ENCODE peak calls at places on chromosomes 13 and 19, in five cellular contexts. One of them, this sample, is unnamed.

GRCh38 chr19:12670159-12670928 is 3.7 kb downstream of the WDR83 start:
- DNase-seq in AG04449: no peak
- DNase-seq in breast epithelium: no peak
- DNase-seq in endodermal cell: peak
- DNase-seq in stimulated activated CD4-positive, alpha-beta T cell treated with anti-CD3 and anti-CD28 coated beads, TNF-alpha, amount 100 ng/mL, for 1 hour: no peak
- DNase-seq in this sample: no peak

GRCh38 chr19:10074153-10074552 is 12.0 kb upstream of the SHFL start:
- DNase-seq in AG04449: no peak
- DNase-seq in breast epithelium: no peak
- DNase-seq in endodermal cell: no peak
- DNase-seq in stimulated activated CD4-positive, alpha-beta T cell treated with anti-CD3 and anti-CD28 coated beads, TNF-alpha, amount 100 ng/mL, for 1 hour: no peak
- DNase-seq in this sample: peak

GRCh38 chr13:62643007-62643483 is 1227.4 kb upstream of the PCDH20 start:
- DNase-seq in AG04449: no peak
- DNase-seq in breast epithelium: no peak
- DNase-seq in endodermal cell: no peak
- DNase-seq in stimulated activated CD4-positive, alpha-beta T cell treated with anti-CD3 and anti-CD28 coated beads, TNF-alpha, amount 100 ng/mL, for 1 hour: no peak
- DNase-seq in this sample: no peak

GRCh38 chr13:109586509-109587346 is 199.7 kb downstream of the IRS2 start:
- DNase-seq in AG04449: no peak
- DNase-seq in breast epithelium: no peak
- DNase-seq in endodermal cell: peak
- DNase-seq in stimulated activated CD4-positive, alpha-beta T cell treated with anti-CD3 and anti-CD28 coated beads, TNF-alpha, amount 100 ng/mL, for 1 hour: no peak
- DNase-seq in this sample: no peak

GRCh38 chr19:38527466-38528136 is 90.2 kb downstream of the MAP4K1 start:
- DNase-seq in AG04449: no peak
- DNase-seq in breast epithelium: no peak
- DNase-seq in endodermal cell: peak
- DNase-seq in stimulated activated CD4-positive, alpha-beta T cell treated with anti-CD3 and anti-CD28 coated beads, TNF-alpha, amount 100 ng/mL, for 1 hour: no peak
- DNase-seq in this sample: no peak

GRCh38 chr19:45245334-45245787 is at the start of gene EXOC3L2:
- DNase-seq in AG04449: no peak
- DNase-seq in breast epithelium: no peak
- DNase-seq in endodermal cell: no peak
- DNase-seq in stimulated activated CD4-positive, alpha-beta T cell treated with anti-CD3 and anti-CD28 coated beads, TNF-alpha, amount 100 ng/mL, for 1 hour: no peak
- DNase-seq in this sample: no peak

GRCh38 chr19:4803736-4804695 is 12.5 kb downstream of the FEM1A start:
- DNase-seq in AG04449: no peak
- DNase-seq in breast epithelium: no peak
- DNase-seq in endodermal cell: peak
- DNase-seq in stimulated activated CD4-positive, alpha-beta T cell treated with anti-CD3 and anti-CD28 coated beads, TNF-alpha, amount 100 ng/mL, for 1 hour: peak
- DNase-seq in this sample: peak

GRCh38 chr13:66427330-66427990 is 802.7 kb downstream of the PCDH9 start:
- DNase-seq in AG04449: no peak
- DNase-seq in breast epithelium: no peak
- DNase-seq in endodermal cell: no peak
- DNase-seq in stimulated activated CD4-positive, alpha-beta T cell treated with anti-CD3 and anti-CD28 coated beads, TNF-alpha, amount 100 ng/mL, for 1 hour: no peak
- DNase-seq in this sample: no peak

GRCh38 chr19:19532806-19533701 is 4.3 kb downstream of the YJEFN3 start:
- DNase-seq in AG04449: no peak
- DNase-seq in breast epithelium: no peak
- DNase-seq in endodermal cell: no peak
- DNase-seq in stimulated activated CD4-positive, alpha-beta T cell treated with anti-CD3 and anti-CD28 coated beads, TNF-alpha, amount 100 ng/mL, for 1 hour: no peak
- DNase-seq in this sample: no peak

GRCh38 chr19:40723661-40724254 is 6.8 kb downstream of the ITPKC start:
- DNase-seq in AG04449: no peak
- DNase-seq in breast epithelium: no peak
- DNase-seq in endodermal cell: no peak
- DNase-seq in stimulated activated CD4-positive, alpha-beta T cell treated with anti-CD3 and anti-CD28 coated beads, TNF-alpha, amount 100 ng/mL, for 1 hour: no peak
- DNase-seq in this sample: no peak

GRCh38 chr19:2618611-2619010 is 83.9 kb downstream of the GNG7 start:
- DNase-seq in AG04449: no peak
- DNase-seq in breast epithelium: no peak
- DNase-seq in endodermal cell: no peak
- DNase-seq in stimulated activated CD4-positive, alpha-beta T cell treated with anti-CD3 and anti-CD28 coated beads, TNF-alpha, amount 100 ng/mL, for 1 hour: peak
- DNase-seq in this sample: no peak

GRCh38 chr19:10780368-10780767 is 55.6 kb downstream of the TMED1 start:
- DNase-seq in AG04449: no peak
- DNase-seq in breast epithelium: no peak
- DNase-seq in endodermal cell: no peak
- DNase-seq in stimulated activated CD4-positive, alpha-beta T cell treated with anti-CD3 and anti-CD28 coated beads, TNF-alpha, amount 100 ng/mL, for 1 hour: no peak
- DNase-seq in this sample: no peak

GRCh38 chr13:65724261-65724660 is 1505.9 kb downstream of the PCDH9 start:
- DNase-seq in AG04449: no peak
- DNase-seq in breast epithelium: no peak
- DNase-seq in endodermal cell: no peak
- DNase-seq in stimulated activated CD4-positive, alpha-beta T cell treated with anti-CD3 and anti-CD28 coated beads, TNF-alpha, amount 100 ng/mL, for 1 hour: no peak
- DNase-seq in this sample: no peak

GRCh38 chr13:40254394-40254793 is 412.0 kb downstream of the FOXO1 start:
- DNase-seq in AG04449: no peak
- DNase-seq in breast epithelium: no peak
- DNase-seq in endodermal cell: no peak
- DNase-seq in stimulated activated CD4-positive, alpha-beta T cell treated with anti-CD3 and anti-CD28 coated beads, TNF-alpha, amount 100 ng/mL, for 1 hour: no peak
- DNase-seq in this sample: no peak

GRCh38 chr13:104289400-104289799 is 1223.2 kb upstream of the SLC10A2 start:
- DNase-seq in AG04449: no peak
- DNase-seq in breast epithelium: no peak
- DNase-seq in endodermal cell: no peak
- DNase-seq in stimulated activated CD4-positive, alpha-beta T cell treated with anti-CD3 and anti-CD28 coated beads, TNF-alpha, amount 100 ng/mL, for 1 hour: no peak
- DNase-seq in this sample: no peak

GRCh38 chr13:74966814-74967213 is 515.2 kb downstream of the TBC1D4 start:
- DNase-seq in AG04449: no peak
- DNase-seq in breast epithelium: no peak
- DNase-seq in endodermal cell: no peak
- DNase-seq in stimulated activated CD4-positive, alpha-beta T cell treated with anti-CD3 and anti-CD28 coated beads, TNF-alpha, amount 100 ng/mL, for 1 hour: no peak
- DNase-seq in this sample: no peak

GRCh38 chr19:45643927-45644771 is 5.0 kb upstream of the EML2 start:
- DNase-seq in AG04449: no peak
- DNase-seq in breast epithelium: no peak
- DNase-seq in endodermal cell: peak
- DNase-seq in stimulated activated CD4-positive, alpha-beta T cell treated with anti-CD3 and anti-CD28 coated beads, TNF-alpha, amount 100 ng/mL, for 1 hour: no peak
- DNase-seq in this sample: no peak

GRCh38 chr13:45889582-45890243 is 38.2 kb upstream of the SIAH3 start:
- DNase-seq in AG04449: no peak
- DNase-seq in breast epithelium: no peak
- DNase-seq in endodermal cell: no peak
- DNase-seq in stimulated activated CD4-positive, alpha-beta T cell treated with anti-CD3 and anti-CD28 coated beads, TNF-alpha, amount 100 ng/mL, for 1 hour: no peak
- DNase-seq in this sample: no peak

GRCh38 chr13:42396901-42397670 is 125.1 kb downstream of the AKAP11 start:
- DNase-seq in AG04449: no peak
- DNase-seq in breast epithelium: no peak
- DNase-seq in endodermal cell: no peak
- DNase-seq in stimulated activated CD4-positive, alpha-beta T cell treated with anti-CD3 and anti-CD28 coated beads, TNF-alpha, amount 100 ng/mL, for 1 hour: no peak
- DNase-seq in this sample: no peak

GRCh38 chr19:10871711-10872550 is 578 bp downstream of the CARM1 start:
- DNase-seq in AG04449: no peak
- DNase-seq in breast epithelium: no peak
- DNase-seq in endodermal cell: peak
- DNase-seq in stimulated activated CD4-positive, alpha-beta T cell treated with anti-CD3 and anti-CD28 coated beads, TNF-alpha, amount 100 ng/mL, for 1 hour: peak
- DNase-seq in this sample: no peak

GRCh38 chr13:105972811-105973590 is 562.5 kb downstream of the EFNB2 start:
- DNase-seq in AG04449: no peak
- DNase-seq in breast epithelium: no peak
- DNase-seq in endodermal cell: no peak
- DNase-seq in stimulated activated CD4-positive, alpha-beta T cell treated with anti-CD3 and anti-CD28 coated beads, TNF-alpha, amount 100 ng/mL, for 1 hour: no peak
- DNase-seq in this sample: no peak

GRCh38 chr19:18995804-18996241 is 37.5 kb downstream of the SUGP2 start:
- DNase-seq in AG04449: peak
- DNase-seq in breast epithelium: no peak
- DNase-seq in endodermal cell: peak
- DNase-seq in stimulated activated CD4-positive, alpha-beta T cell treated with anti-CD3 and anti-CD28 coated beads, TNF-alpha, amount 100 ng/mL, for 1 hour: no peak
- DNase-seq in this sample: no peak

GRCh38 chr13:95754069-95754468 is 77.1 kb downstream of the DNAJC3 start:
- DNase-seq in AG04449: no peak
- DNase-seq in breast epithelium: no peak
- DNase-seq in endodermal cell: no peak
- DNase-seq in stimulated activated CD4-positive, alpha-beta T cell treated with anti-CD3 and anti-CD28 coated beads, TNF-alpha, amount 100 ng/mL, for 1 hour: no peak
- DNase-seq in this sample: no peak

GRCh38 chr13:55664178-55664577 is 1476.5 kb upstream of the PRR20A start:
- DNase-seq in AG04449: no peak
- DNase-seq in breast epithelium: no peak
- DNase-seq in endodermal cell: peak
- DNase-seq in stimulated activated CD4-positive, alpha-beta T cell treated with anti-CD3 and anti-CD28 coated beads, TNF-alpha, amount 100 ng/mL, for 1 hour: no peak
- DNase-seq in this sample: no peak

GRCh38 chr13:30826911-30827577 is 79.0 kb upstream of the MEDAG start:
- DNase-seq in AG04449: no peak
- DNase-seq in breast epithelium: no peak
- DNase-seq in endodermal cell: peak
- DNase-seq in stimulated activated CD4-positive, alpha-beta T cell treated with anti-CD3 and anti-CD28 coated beads, TNF-alpha, amount 100 ng/mL, for 1 hour: no peak
- DNase-seq in this sample: no peak

GRCh38 chr13:43767351-43767901 is 19.3 kb downstream of the ENOX1 start:
- DNase-seq in AG04449: no peak
- DNase-seq in breast epithelium: no peak
- DNase-seq in endodermal cell: no peak
- DNase-seq in stimulated activated CD4-positive, alpha-beta T cell treated with anti-CD3 and anti-CD28 coated beads, TNF-alpha, amount 100 ng/mL, for 1 hour: no peak
- DNase-seq in this sample: no peak

GRCh38 chr19:16588089-16588823 is 16.0 kb upstream of the SLC35E1 start:
- DNase-seq in AG04449: no peak
- DNase-seq in breast epithelium: no peak
- DNase-seq in endodermal cell: no peak
- DNase-seq in stimulated activated CD4-positive, alpha-beta T cell treated with anti-CD3 and anti-CD28 coated beads, TNF-alpha, amount 100 ng/mL, for 1 hour: no peak
- DNase-seq in this sample: no peak

GRCh38 chr19:12828494-12828893 is 5.9 kb downstream of the RTBDN start:
- DNase-seq in AG04449: no peak
- DNase-seq in breast epithelium: no peak
- DNase-seq in endodermal cell: peak
- DNase-seq in stimulated activated CD4-positive, alpha-beta T cell treated with anti-CD3 and anti-CD28 coated beads, TNF-alpha, amount 100 ng/mL, for 1 hour: no peak
- DNase-seq in this sample: no peak

This sample was measured in activated naive CD8-positive, alpha-beta T cell treated with anti-CD3 and anti-CD28 coated beads, Interleukin-2, amount 50 U/mL, for 16 hours.